ENCODE peak calls at places on chromosome 19, in seven cellular contexts. Q is IMR-90, F is neuronal stem cell, E is mesendoderm, A is H9, U is H1, X is mesenchymal stem cell. I is an unnamed sample.

GRCh38 chr19:10189631-10190425 is 4.9 kb downstream of the DNMT1 start:
- DNase-seq in F (no peak), U (no peak), Q (peak), X (no peak), A (no peak), E (no peak), I (no peak)

GRCh38 chr19:11155373-11156120 is at the start of gene SPC24:
- DNase-seq in X (peak), F (peak), A (peak), Q (peak), U (peak), E (peak), I (peak)

GRCh38 chr19:46015961-46016425 is 6.9 kb downstream of the PGLYRP1 start:
- DNase-seq in E (no peak), A (no peak), F (no peak), X (no peak), U (no peak), Q (no peak), I (no peak)

GRCh38 chr19:58586131-58586765 is 13.1 kb upstream of the MZF1 start:
- DNase-seq in Q (no peak), F (no peak), X (no peak), A (no peak), E (peak), U (no peak), I (no peak)

GRCh38 chr19:28358604-28359003 is 854.3 kb downstream of the UQCRFS1 start:
- DNase-seq in Q (no peak), A (no peak), X (no peak), F (no peak), E (peak), U (no peak), I (no peak)

GRCh38 chr19:49150106-49150943 is 4.9 kb downstream of the HRC start:
- DNase-seq in X (peak), E (peak), F (peak), Q (peak), U (no peak), A (peak), I (peak)

GRCh38 chr19:50839712-50840655 is 6.6 kb upstream of the KLK15 start:
- DNase-seq in A (no peak), X (no peak), F (no peak), U (no peak), Q (no peak), E (no peak), I (no peak)

GRCh38 chr19:16014923-16015804 is 61.1 kb upstream of the TPM4 start:
- DNase-seq in U (no peak), E (no peak), X (no peak), F (no peak), A (no peak), Q (no peak), I (no peak)

GRCh38 chr19:2495651-2496316 is 19.9 kb downstream of the GADD45B start:
- DNase-seq in F (no peak), Q (no peak), E (no peak), A (no peak), X (peak), U (no peak), I (peak)

GRCh38 chr19:8194528-8195275 is 14.5 kb upstream of the CERS4 start:
- DNase-seq in X (no peak), F (no peak), E (no peak), U (no peak), Q (no peak), A (no peak), I (no peak)

GRCh38 chr19:33391631-33392249 is 18.2 kb downstream of the CEBPG start:
- DNase-seq in E (no peak), F (no peak), X (no peak), U (no peak), A (no peak), Q (no peak), I (no peak)

DNA sequence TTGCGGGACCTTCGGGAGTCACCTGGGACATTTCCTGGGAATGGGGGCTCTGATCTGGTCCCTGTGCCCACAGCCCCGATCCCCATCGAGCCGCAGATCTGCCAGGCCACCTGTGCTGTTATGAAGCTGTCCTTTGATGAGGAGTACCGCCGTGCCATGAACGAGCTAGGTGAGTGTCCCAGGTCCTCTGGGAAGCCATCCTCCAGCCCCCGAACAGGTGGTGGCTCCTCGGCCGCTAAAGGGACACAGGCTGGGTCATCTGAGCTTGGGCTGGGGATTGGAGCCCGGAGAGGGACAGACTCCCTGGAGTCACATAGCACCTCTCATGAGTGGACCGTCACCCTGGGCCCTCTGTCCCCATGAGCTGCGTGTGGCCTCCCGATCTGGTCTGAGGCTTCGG is 8.0 kb downstream of the APC2 start:
- DNase-seq in F (no peak), Q (no peak), X (no peak), A (no peak), E (no peak), U (no peak), I (no peak)
- H4K8ac ChIP-seq in F (peak), Q (no peak), X (no peak), A (no peak), E (no peak), U (peak), I (no peak)

GRCh38 chr19:1365964-1366695 is 17.6 kb upstream of the NDUFS7 start:
- DNase-seq in U (no peak), E (no peak), X (no peak), Q (no peak), F (no peak), A (no peak), I (no peak)

GRCh38 chr19:1364070-1364719 is 19.5 kb upstream of the NDUFS7 start:
- DNase-seq in Q (peak), E (no peak), X (peak), U (no peak), A (no peak), F (no peak), I (no peak)

GRCh38 chr19:1366899-1367870 is 16.5 kb upstream of the NDUFS7 start:
- DNase-seq in A (no peak), Q (no peak), X (no peak), E (no peak), U (no peak), F (no peak), I (no peak)

GRCh38 chr19:1363599-1363998 is 20.1 kb upstream of the NDUFS7 start:
- DNase-seq in X (no peak), F (no peak), Q (no peak), U (no peak), A (no peak), E (no peak), I (no peak)

DNA sequence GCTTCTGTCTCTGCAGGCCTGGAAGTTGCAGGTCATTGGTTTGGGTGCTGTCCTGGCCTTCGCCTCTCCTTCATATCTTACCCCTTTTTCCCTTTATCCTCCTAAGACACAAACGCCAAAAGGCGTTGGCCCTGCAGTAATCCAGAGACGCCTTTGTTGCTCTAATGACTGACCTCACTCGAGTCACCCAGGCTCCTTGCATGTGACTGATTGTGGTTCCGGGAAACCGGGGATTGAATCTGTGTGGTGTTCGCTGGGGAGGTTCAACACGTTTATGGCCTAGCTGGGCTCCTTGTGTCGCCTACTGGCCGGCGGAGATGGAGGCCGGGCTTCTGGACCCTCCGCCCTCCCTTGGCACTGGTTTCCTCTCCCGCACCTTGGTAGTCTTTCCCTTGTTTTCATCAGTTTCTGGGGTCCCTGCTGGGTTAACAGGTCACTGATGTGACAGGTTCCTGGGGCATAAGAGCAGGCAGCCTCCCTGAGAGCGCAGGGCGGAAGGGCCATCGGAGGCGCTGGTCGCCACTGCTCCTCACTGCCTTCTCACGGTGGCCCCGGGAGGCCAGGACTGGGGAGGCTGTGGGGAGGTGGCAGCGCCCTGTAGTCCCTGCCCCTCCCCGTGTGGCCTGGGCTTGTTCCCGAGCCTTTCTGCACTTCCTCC is 18.3 kb upstream of the NDUFS7 start:
- DNase-seq in Q (no peak), A (no peak), F (no peak), U (no peak), E (no peak), X (no peak), I (no peak)
- H3K18ac ChIP-seq in Q (no peak), A (no peak), F (peak), U (no peak), E (no peak), X (no peak), I (no peak)

GRCh38 chr19:29526730-29527499 is 1.1 kb downstream of the VSTM2B start:
- DNase-seq in Q (no peak), E (peak), X (no peak), U (no peak), F (peak), A (peak), I (no peak)
- H2BK120ac ChIP-seq in Q (no peak), E (no peak), X (no peak), U (no peak), F (no peak), A (no peak), I (no peak)

DNA sequence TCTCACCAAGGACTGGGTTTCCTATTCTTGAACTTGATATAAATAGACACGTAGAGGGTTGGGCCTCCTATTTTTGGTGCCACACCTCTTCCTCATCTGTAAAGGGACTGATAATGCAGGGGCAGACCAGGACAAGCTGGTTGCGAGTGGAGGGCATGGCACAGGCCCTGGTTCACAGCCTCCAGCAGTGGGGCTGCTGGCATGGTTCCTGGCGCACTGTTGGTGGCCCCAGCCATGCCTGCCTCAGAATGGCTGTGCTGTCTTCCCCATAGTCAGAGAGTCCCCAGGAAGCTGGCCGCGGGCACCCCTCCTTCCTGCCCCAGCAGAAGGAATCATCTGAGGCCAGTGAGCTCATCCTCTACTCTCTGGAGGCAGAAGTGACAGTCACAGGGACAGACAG is 10.5 kb upstream of the OVOL3 start:
- DNase-seq in A (no peak), Q (no peak), U (no peak), E (no peak), F (no peak), X (no peak), I (no peak)
- H4K8ac ChIP-seq in A (no peak), Q (no peak), U (no peak), E (no peak), F (no peak), X (no peak), I (no peak)

DNA sequence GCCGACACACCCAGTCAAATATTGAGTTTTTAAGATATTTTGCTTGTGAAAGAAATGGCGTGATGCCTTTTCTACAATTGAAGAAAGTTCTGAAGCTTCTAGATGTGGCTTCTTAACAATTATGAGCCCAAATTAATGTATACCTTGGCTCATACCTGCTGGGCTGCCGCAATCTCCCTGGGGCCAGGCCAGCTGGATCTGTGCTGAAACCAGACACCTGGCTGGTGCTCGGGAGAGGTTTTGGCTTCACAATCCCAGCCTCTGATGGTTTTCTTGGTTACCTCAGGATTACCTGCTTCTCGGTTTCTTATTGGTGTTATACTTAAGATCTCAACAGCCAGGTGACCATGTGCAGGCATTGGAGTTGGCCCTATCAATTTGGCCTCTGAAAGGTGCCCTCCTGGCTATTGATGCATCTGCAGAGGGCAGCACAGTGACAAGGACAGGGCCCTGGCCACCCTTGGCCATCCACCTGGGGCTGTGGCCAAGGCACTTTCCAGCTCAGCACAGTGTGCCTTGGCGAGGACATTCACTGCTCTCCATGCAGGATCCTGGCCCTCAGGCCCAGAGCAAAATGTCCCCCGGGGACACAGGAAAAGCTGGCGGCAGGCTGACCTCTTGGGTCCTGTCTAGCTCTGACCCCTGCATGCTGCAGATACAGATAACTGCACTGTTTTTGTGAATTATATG is 305.0 kb downstream of the ZNF536 start:
- DNase-seq in U (no peak), F (no peak), A (no peak), Q (no peak), X (no peak), E (no peak), I (no peak)
- H3K18ac ChIP-seq in U (no peak), F (peak), A (no peak), Q (no peak), X (no peak), E (no peak), I (no peak)

DNA sequence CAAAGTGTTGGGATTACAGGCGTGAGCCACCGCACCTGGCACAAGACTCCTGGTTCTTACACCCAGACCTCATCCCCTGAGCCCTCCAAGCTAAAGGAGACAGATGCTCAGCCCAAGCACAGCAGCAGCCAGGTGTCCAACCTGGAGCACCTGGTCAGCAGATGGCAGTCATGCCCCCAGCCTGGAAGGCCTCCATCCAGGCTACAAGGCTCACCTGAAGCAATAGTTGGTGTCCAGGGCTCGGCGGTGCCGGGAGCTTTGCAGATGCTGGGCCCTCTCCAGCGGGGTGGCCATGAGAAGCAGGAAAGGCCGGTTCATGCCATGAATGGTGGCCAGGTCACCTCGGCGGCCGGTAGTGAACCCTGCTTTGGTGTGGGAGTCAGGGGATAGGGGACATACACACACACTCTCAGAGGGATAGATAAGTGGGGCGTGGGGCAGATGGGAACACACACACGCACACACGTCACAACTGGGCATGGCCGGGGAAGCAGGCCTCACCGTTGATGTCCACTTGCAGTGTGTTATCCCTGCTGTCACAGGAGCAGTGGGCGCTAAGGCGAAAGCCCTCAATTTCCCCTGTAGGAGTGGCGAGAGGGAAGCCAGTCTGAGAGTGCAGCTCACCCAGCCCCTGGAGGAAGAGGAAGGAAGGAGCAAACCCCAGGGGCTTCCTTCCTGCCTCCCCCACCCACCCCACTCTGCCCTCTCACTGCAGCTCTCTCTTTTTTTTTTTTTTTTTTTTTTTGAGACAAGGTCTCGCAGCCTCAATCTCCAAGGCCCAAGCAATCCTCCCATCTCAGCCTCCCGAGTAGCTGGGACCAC is 11.8 kb downstream of the TGFB1 start:
- DNase-seq in A (peak), E (no peak), U (no peak), Q (no peak), X (no peak), F (no peak), I (peak)
- H2BK120ac ChIP-seq in A (no peak), E (no peak), U (no peak), Q (no peak), X (no peak), F (no peak), I (no peak)

GRCh38 chr19:6572217-6572616 is 18.7 kb downstream of the CD70 start:
- DNase-seq in F (no peak), U (no peak), X (no peak), A (no peak), E (peak), Q (no peak), I (no peak)

GRCh38 chr19:6580313-6580712 is 10.6 kb downstream of the CD70 start:
- DNase-seq in E (no peak), A (no peak), U (no peak), X (no peak), Q (peak), F (no peak), I (peak)

GRCh38 chr19:6579450-6580178 is 11.3 kb downstream of the CD70 start:
- DNase-seq in X (no peak), U (no peak), F (no peak), E (no peak), Q (no peak), A (no peak), I (no peak)

GRCh38 chr19:6577410-6578125 is 13.4 kb downstream of the CD70 start:
- DNase-seq in X (no peak), A (peak), Q (no peak), E (no peak), F (no peak), U (no peak), I (peak)

GRCh38 chr19:6576869-6577281 is 14.1 kb downstream of the CD70 start:
- DNase-seq in E (no peak), Q (no peak), X (no peak), F (no peak), A (no peak), U (no peak), I (no peak)
- H4K8ac ChIP-seq in E (no peak), Q (peak), X (no peak), F (no peak), A (no peak), U (no peak), I (no peak)